ENCODE peak calls at places on chromosomes 13 and 19, in eight cellular contexts. One of them, this sample, is unnamed.

GRCh38 chr19:33428627-33429013 is 55.1 kb downstream of the CEBPG start:
- DNase-seq in T follicular helper cell: no peak
- DNase-seq in NCI-H1092 treated with DMSO at 0.1 percent for 48 hours: no peak
- DNase-seq in NCI-H345: no peak
- DNase-seq in activated T-helper 1 cell treated with anti-CD3 and anti-CD28 coated beads, Interleukin-2, amount 50 U/mL, for 16 hours: no peak
- DNase-seq in stimulated activated CD8-positive, alpha-beta memory T cell treated with anti-CD3 and anti-CD28 coated beads, Interleukin-15, amount 100 ng/mL, for 1 hour: no peak
- DNase-seq in activated CD4-positive, alpha-beta T cell treated with anti-CD3 and anti-CD28 coated beads, Interleukin-2, amount 50 U/mL, for 4 hours: no peak
- DNase-seq in H1: no peak
- DNase-seq in this sample: no peak

GRCh38 chr19:12065100-12065538 is 588 bp downstream of the ZNF844 start:
- DNase-seq in T follicular helper cell: no peak
- DNase-seq in NCI-H1092 treated with DMSO at 0.1 percent for 48 hours: peak; percentile 17
- DNase-seq in NCI-H345: peak; percentile 4
- DNase-seq in activated T-helper 1 cell treated with anti-CD3 and anti-CD28 coated beads, Interleukin-2, amount 50 U/mL, for 16 hours: no peak
- DNase-seq in stimulated activated CD8-positive, alpha-beta memory T cell treated with anti-CD3 and anti-CD28 coated beads, Interleukin-15, amount 100 ng/mL, for 1 hour: no peak
- DNase-seq in activated CD4-positive, alpha-beta T cell treated with anti-CD3 and anti-CD28 coated beads, Interleukin-2, amount 50 U/mL, for 4 hours: no peak
- DNase-seq in H1: peak; percentile 63
- DNase-seq in this sample: no peak

GRCh38 chr19:4049432-4049831 is 17.3 kb downstream of the ZBTB7A start:
- DNase-seq in T follicular helper cell: no peak
- DNase-seq in NCI-H1092 treated with DMSO at 0.1 percent for 48 hours: no peak
- DNase-seq in NCI-H345: no peak
- DNase-seq in activated T-helper 1 cell treated with anti-CD3 and anti-CD28 coated beads, Interleukin-2, amount 50 U/mL, for 16 hours: no peak
- DNase-seq in stimulated activated CD8-positive, alpha-beta memory T cell treated with anti-CD3 and anti-CD28 coated beads, Interleukin-15, amount 100 ng/mL, for 1 hour: no peak
- DNase-seq in activated CD4-positive, alpha-beta T cell treated with anti-CD3 and anti-CD28 coated beads, Interleukin-2, amount 50 U/mL, for 4 hours: no peak
- DNase-seq in H1: no peak
- DNase-seq in this sample: peak; percentile 76

GRCh38 chr19:6484831-6485230 is 3.2 kb upstream of the DENND1C start:
- DNase-seq in T follicular helper cell: no peak
- DNase-seq in NCI-H1092 treated with DMSO at 0.1 percent for 48 hours: no peak
- DNase-seq in NCI-H345: no peak
- DNase-seq in activated T-helper 1 cell treated with anti-CD3 and anti-CD28 coated beads, Interleukin-2, amount 50 U/mL, for 16 hours: no peak
- DNase-seq in stimulated activated CD8-positive, alpha-beta memory T cell treated with anti-CD3 and anti-CD28 coated beads, Interleukin-15, amount 100 ng/mL, for 1 hour: no peak
- DNase-seq in activated CD4-positive, alpha-beta T cell treated with anti-CD3 and anti-CD28 coated beads, Interleukin-2, amount 50 U/mL, for 4 hours: no peak
- DNase-seq in H1: no peak
- DNase-seq in this sample: no peak

GRCh38 chr19:7874080-7874856 is at the start of gene PRR36:
- DNase-seq in T follicular helper cell: no peak
- DNase-seq in NCI-H1092 treated with DMSO at 0.1 percent for 48 hours: peak; percentile 94
- DNase-seq in NCI-H345: peak; percentile 89
- DNase-seq in activated T-helper 1 cell treated with anti-CD3 and anti-CD28 coated beads, Interleukin-2, amount 50 U/mL, for 16 hours: no peak
- DNase-seq in stimulated activated CD8-positive, alpha-beta memory T cell treated with anti-CD3 and anti-CD28 coated beads, Interleukin-15, amount 100 ng/mL, for 1 hour: no peak
- DNase-seq in activated CD4-positive, alpha-beta T cell treated with anti-CD3 and anti-CD28 coated beads, Interleukin-2, amount 50 U/mL, for 4 hours: no peak
- DNase-seq in H1: peak; percentile 93
- DNase-seq in this sample: peak; percentile 72

GRCh38 chr13:100436099-100436498 is 152.5 kb downstream of the GGACT start:
- DNase-seq in T follicular helper cell: no peak
- DNase-seq in NCI-H1092 treated with DMSO at 0.1 percent for 48 hours: no peak
- DNase-seq in NCI-H345: no peak
- DNase-seq in activated T-helper 1 cell treated with anti-CD3 and anti-CD28 coated beads, Interleukin-2, amount 50 U/mL, for 16 hours: no peak
- DNase-seq in stimulated activated CD8-positive, alpha-beta memory T cell treated with anti-CD3 and anti-CD28 coated beads, Interleukin-15, amount 100 ng/mL, for 1 hour: no peak
- DNase-seq in activated CD4-positive, alpha-beta T cell treated with anti-CD3 and anti-CD28 coated beads, Interleukin-2, amount 50 U/mL, for 4 hours: no peak
- DNase-seq in H1: no peak
- DNase-seq in this sample: no peak

GRCh38 chr13:76319921-76320320 is 566.3 kb downstream of the KCTD12 start:
- DNase-seq in T follicular helper cell: no peak
- DNase-seq in NCI-H1092 treated with DMSO at 0.1 percent for 48 hours: no peak
- DNase-seq in NCI-H345: no peak
- DNase-seq in activated T-helper 1 cell treated with anti-CD3 and anti-CD28 coated beads, Interleukin-2, amount 50 U/mL, for 16 hours: no peak
- DNase-seq in stimulated activated CD8-positive, alpha-beta memory T cell treated with anti-CD3 and anti-CD28 coated beads, Interleukin-15, amount 100 ng/mL, for 1 hour: no peak
- DNase-seq in activated CD4-positive, alpha-beta T cell treated with anti-CD3 and anti-CD28 coated beads, Interleukin-2, amount 50 U/mL, for 4 hours: no peak
- DNase-seq in H1: no peak
- DNase-seq in this sample: no peak

GRCh38 chr13:20489185-20489820 is 36.4 kb downstream of the CRYL1 start:
- DNase-seq in T follicular helper cell: peak; percentile 32
- DNase-seq in NCI-H1092 treated with DMSO at 0.1 percent for 48 hours: peak; percentile 12
- DNase-seq in NCI-H345: peak; percentile 30
- DNase-seq in activated T-helper 1 cell treated with anti-CD3 and anti-CD28 coated beads, Interleukin-2, amount 50 U/mL, for 16 hours: no peak
- DNase-seq in stimulated activated CD8-positive, alpha-beta memory T cell treated with anti-CD3 and anti-CD28 coated beads, Interleukin-15, amount 100 ng/mL, for 1 hour: peak; percentile 8
- DNase-seq in activated CD4-positive, alpha-beta T cell treated with anti-CD3 and anti-CD28 coated beads, Interleukin-2, amount 50 U/mL, for 4 hours: no peak
- DNase-seq in H1: no peak
- DNase-seq in this sample: peak; percentile 49

GRCh38 chr13:111074826-111075225 is 40.3 kb upstream of the ARHGEF7 start:
- DNase-seq in T follicular helper cell: no peak
- DNase-seq in NCI-H1092 treated with DMSO at 0.1 percent for 48 hours: no peak
- DNase-seq in NCI-H345: no peak
- DNase-seq in activated T-helper 1 cell treated with anti-CD3 and anti-CD28 coated beads, Interleukin-2, amount 50 U/mL, for 16 hours: no peak
- DNase-seq in stimulated activated CD8-positive, alpha-beta memory T cell treated with anti-CD3 and anti-CD28 coated beads, Interleukin-15, amount 100 ng/mL, for 1 hour: no peak
- DNase-seq in activated CD4-positive, alpha-beta T cell treated with anti-CD3 and anti-CD28 coated beads, Interleukin-2, amount 50 U/mL, for 4 hours: no peak
- DNase-seq in H1: no peak
- DNase-seq in this sample: no peak

GRCh38 chr13:87999791-88000190 is 328.6 kb downstream of the SLITRK5 start:
- DNase-seq in T follicular helper cell: no peak
- DNase-seq in NCI-H1092 treated with DMSO at 0.1 percent for 48 hours: peak; percentile 9
- DNase-seq in NCI-H345: no peak
- DNase-seq in activated T-helper 1 cell treated with anti-CD3 and anti-CD28 coated beads, Interleukin-2, amount 50 U/mL, for 16 hours: no peak
- DNase-seq in stimulated activated CD8-positive, alpha-beta memory T cell treated with anti-CD3 and anti-CD28 coated beads, Interleukin-15, amount 100 ng/mL, for 1 hour: no peak
- DNase-seq in activated CD4-positive, alpha-beta T cell treated with anti-CD3 and anti-CD28 coated beads, Interleukin-2, amount 50 U/mL, for 4 hours: no peak
- DNase-seq in H1: no peak
- DNase-seq in this sample: no peak

GRCh38 chr13:77637583-77637982 is 59.9 kb upstream of the SLAIN1 start:
- DNase-seq in T follicular helper cell: no peak
- DNase-seq in NCI-H1092 treated with DMSO at 0.1 percent for 48 hours: peak; percentile 84
- DNase-seq in NCI-H345: peak; percentile 91
- DNase-seq in activated T-helper 1 cell treated with anti-CD3 and anti-CD28 coated beads, Interleukin-2, amount 50 U/mL, for 16 hours: no peak
- DNase-seq in stimulated activated CD8-positive, alpha-beta memory T cell treated with anti-CD3 and anti-CD28 coated beads, Interleukin-15, amount 100 ng/mL, for 1 hour: no peak
- DNase-seq in activated CD4-positive, alpha-beta T cell treated with anti-CD3 and anti-CD28 coated beads, Interleukin-2, amount 50 U/mL, for 4 hours: no peak
- DNase-seq in H1: no peak
- DNase-seq in this sample: no peak

GRCh38 chr13:60448907-60449510 is 52.0 kb downstream of the TDRD3 start:
- DNase-seq in T follicular helper cell: no peak
- DNase-seq in NCI-H1092 treated with DMSO at 0.1 percent for 48 hours: peak; percentile 60
- DNase-seq in NCI-H345: peak; percentile 61
- DNase-seq in activated T-helper 1 cell treated with anti-CD3 and anti-CD28 coated beads, Interleukin-2, amount 50 U/mL, for 16 hours: no peak
- DNase-seq in stimulated activated CD8-positive, alpha-beta memory T cell treated with anti-CD3 and anti-CD28 coated beads, Interleukin-15, amount 100 ng/mL, for 1 hour: no peak
- DNase-seq in activated CD4-positive, alpha-beta T cell treated with anti-CD3 and anti-CD28 coated beads, Interleukin-2, amount 50 U/mL, for 4 hours: no peak
- DNase-seq in H1: no peak
- DNase-seq in this sample: no peak

GRCh38 chr19:55626350-55626749 is 2.0 kb upstream of the ZNF784 start:
- DNase-seq in T follicular helper cell: peak; percentile 67
- DNase-seq in NCI-H1092 treated with DMSO at 0.1 percent for 48 hours: no peak
- DNase-seq in NCI-H345: no peak
- DNase-seq in activated T-helper 1 cell treated with anti-CD3 and anti-CD28 coated beads, Interleukin-2, amount 50 U/mL, for 16 hours: no peak
- DNase-seq in stimulated activated CD8-positive, alpha-beta memory T cell treated with anti-CD3 and anti-CD28 coated beads, Interleukin-15, amount 100 ng/mL, for 1 hour: no peak
- DNase-seq in activated CD4-positive, alpha-beta T cell treated with anti-CD3 and anti-CD28 coated beads, Interleukin-2, amount 50 U/mL, for 4 hours: peak; percentile 42
- DNase-seq in H1: no peak
- DNase-seq in this sample: no peak

GRCh38 chr13:43360911-43361605 is 337.7 kb downstream of the DNAJC15 start:
- DNase-seq in T follicular helper cell: no peak
- DNase-seq in NCI-H1092 treated with DMSO at 0.1 percent for 48 hours: no peak
- DNase-seq in NCI-H345: no peak
- DNase-seq in activated T-helper 1 cell treated with anti-CD3 and anti-CD28 coated beads, Interleukin-2, amount 50 U/mL, for 16 hours: no peak
- DNase-seq in stimulated activated CD8-positive, alpha-beta memory T cell treated with anti-CD3 and anti-CD28 coated beads, Interleukin-15, amount 100 ng/mL, for 1 hour: no peak
- DNase-seq in activated CD4-positive, alpha-beta T cell treated with anti-CD3 and anti-CD28 coated beads, Interleukin-2, amount 50 U/mL, for 4 hours: no peak
- DNase-seq in H1: no peak
- DNase-seq in this sample: no peak

GRCh38 chr13:110447058-110447511 is 114.4 kb downstream of the RAB20 start:
- DNase-seq in T follicular helper cell: no peak
- DNase-seq in NCI-H1092 treated with DMSO at 0.1 percent for 48 hours: no peak
- DNase-seq in NCI-H345: no peak
- DNase-seq in activated T-helper 1 cell treated with anti-CD3 and anti-CD28 coated beads, Interleukin-2, amount 50 U/mL, for 16 hours: no peak
- DNase-seq in stimulated activated CD8-positive, alpha-beta memory T cell treated with anti-CD3 and anti-CD28 coated beads, Interleukin-15, amount 100 ng/mL, for 1 hour: no peak
- DNase-seq in activated CD4-positive, alpha-beta T cell treated with anti-CD3 and anti-CD28 coated beads, Interleukin-2, amount 50 U/mL, for 4 hours: no peak
- DNase-seq in H1: no peak
- DNase-seq in this sample: no peak

GRCh38 chr13:112962911-112963625 is 5.9 kb upstream of the MCF2L start:
- DNase-seq in T follicular helper cell: no peak
- DNase-seq in NCI-H1092 treated with DMSO at 0.1 percent for 48 hours: no peak
- DNase-seq in NCI-H345: no peak
- DNase-seq in activated T-helper 1 cell treated with anti-CD3 and anti-CD28 coated beads, Interleukin-2, amount 50 U/mL, for 16 hours: no peak
- DNase-seq in stimulated activated CD8-positive, alpha-beta memory T cell treated with anti-CD3 and anti-CD28 coated beads, Interleukin-15, amount 100 ng/mL, for 1 hour: no peak
- DNase-seq in activated CD4-positive, alpha-beta T cell treated with anti-CD3 and anti-CD28 coated beads, Interleukin-2, amount 50 U/mL, for 4 hours: no peak
- DNase-seq in H1: no peak
- DNase-seq in this sample: no peak

GRCh38 chr13:112133489-112134149 is 66.7 kb downstream of the SOX1 start:
- DNase-seq in T follicular helper cell: no peak
- DNase-seq in NCI-H1092 treated with DMSO at 0.1 percent for 48 hours: no peak
- DNase-seq in NCI-H345: no peak
- DNase-seq in activated T-helper 1 cell treated with anti-CD3 and anti-CD28 coated beads, Interleukin-2, amount 50 U/mL, for 16 hours: no peak
- DNase-seq in stimulated activated CD8-positive, alpha-beta memory T cell treated with anti-CD3 and anti-CD28 coated beads, Interleukin-15, amount 100 ng/mL, for 1 hour: no peak
- DNase-seq in activated CD4-positive, alpha-beta T cell treated with anti-CD3 and anti-CD28 coated beads, Interleukin-2, amount 50 U/mL, for 4 hours: no peak
- DNase-seq in H1: no peak
- DNase-seq in this sample: no peak

GRCh38 chr19:1064661-1065605 is 2.0 kb upstream of the ARHGAP45 start:
- DNase-seq in T follicular helper cell: peak; percentile 59
- DNase-seq in NCI-H1092 treated with DMSO at 0.1 percent for 48 hours: peak; percentile 16
- DNase-seq in NCI-H345: peak; percentile 33
- DNase-seq in activated T-helper 1 cell treated with anti-CD3 and anti-CD28 coated beads, Interleukin-2, amount 50 U/mL, for 16 hours: peak; percentile 61
- DNase-seq in stimulated activated CD8-positive, alpha-beta memory T cell treated with anti-CD3 and anti-CD28 coated beads, Interleukin-15, amount 100 ng/mL, for 1 hour: no peak
- DNase-seq in activated CD4-positive, alpha-beta T cell treated with anti-CD3 and anti-CD28 coated beads, Interleukin-2, amount 50 U/mL, for 4 hours: peak; percentile 72
- DNase-seq in H1: peak; percentile 88
- DNase-seq in this sample: peak; percentile 81

GRCh38 chr13:113355621-113356020 is 8.3 kb downstream of the GRTP1 start:
- DNase-seq in T follicular helper cell: no peak
- DNase-seq in NCI-H1092 treated with DMSO at 0.1 percent for 48 hours: no peak
- DNase-seq in NCI-H345: no peak
- DNase-seq in activated T-helper 1 cell treated with anti-CD3 and anti-CD28 coated beads, Interleukin-2, amount 50 U/mL, for 16 hours: no peak
- DNase-seq in stimulated activated CD8-positive, alpha-beta memory T cell treated with anti-CD3 and anti-CD28 coated beads, Interleukin-15, amount 100 ng/mL, for 1 hour: no peak
- DNase-seq in activated CD4-positive, alpha-beta T cell treated with anti-CD3 and anti-CD28 coated beads, Interleukin-2, amount 50 U/mL, for 4 hours: no peak
- DNase-seq in H1: no peak
- DNase-seq in this sample: no peak

GRCh38 chr19:11361771-11362731 is 6.8 kb downstream of the PLPPR2 start:
- DNase-seq in T follicular helper cell: no peak
- DNase-seq in NCI-H1092 treated with DMSO at 0.1 percent for 48 hours: no peak
- DNase-seq in NCI-H345: no peak
- DNase-seq in activated T-helper 1 cell treated with anti-CD3 and anti-CD28 coated beads, Interleukin-2, amount 50 U/mL, for 16 hours: no peak
- DNase-seq in stimulated activated CD8-positive, alpha-beta memory T cell treated with anti-CD3 and anti-CD28 coated beads, Interleukin-15, amount 100 ng/mL, for 1 hour: no peak
- DNase-seq in activated CD4-positive, alpha-beta T cell treated with anti-CD3 and anti-CD28 coated beads, Interleukin-2, amount 50 U/mL, for 4 hours: no peak
- DNase-seq in H1: no peak
- DNase-seq in this sample: no peak

GRCh38 chr13:113641426-113641825 is 16.6 kb downstream of the ATP4B start:
- DNase-seq in T follicular helper cell: no peak
- DNase-seq in NCI-H1092 treated with DMSO at 0.1 percent for 48 hours: no peak
- DNase-seq in NCI-H345: no peak
- DNase-seq in activated T-helper 1 cell treated with anti-CD3 and anti-CD28 coated beads, Interleukin-2, amount 50 U/mL, for 16 hours: no peak
- DNase-seq in stimulated activated CD8-positive, alpha-beta memory T cell treated with anti-CD3 and anti-CD28 coated beads, Interleukin-15, amount 100 ng/mL, for 1 hour: no peak
- DNase-seq in activated CD4-positive, alpha-beta T cell treated with anti-CD3 and anti-CD28 coated beads, Interleukin-2, amount 50 U/mL, for 4 hours: no peak
- DNase-seq in H1: no peak
- DNase-seq in this sample: peak; percentile 22

This sample was measured in stomach.